ENCODE peak calls at places on chromosomes 16 and 17, in seven cellular contexts. F is PC-9, U is sigmoid colon, K is left ventricle myocardium inferior, J is dorsolateral prefrontal cortex, B is aorta, A is kidney. G is an unnamed sample.

GRCh38 chr16:50037791-50038190 is 12.8 kb downstream of the CNEP1R1 start:
- DNase-seq in U (no peak), J (no peak), K (no peak), F (no peak), A (no peak), B (no peak), G (no peak)

GRCh38 chr17:79622776-79623175 is 11.9 kb upstream of the RBFOX3 start:
- DNase-seq in B (peak; percentile 33), J (peak; percentile 8), K (no peak), F (no peak), U (peak; percentile 37), A (peak; percentile 27), G (no peak)

GRCh38 chr17:80029235-80029974 is 6.3 kb downstream of the TBC1D16 start:
- DNase-seq in U (peak; percentile 96), F (no peak), J (peak; percentile 52), B (peak; percentile 91), A (peak; percentile 93), K (peak; percentile 87), G (no peak)

GRCh38 chr17:21214777-21215541 is 998 bp upstream of the TMEM11 start:
- DNase-seq in K (no peak), U (peak; percentile 70), F (no peak), B (no peak), A (no peak), J (no peak), G (peak; percentile 53)

GRCh38 chr17:48322060-48322459 is 108.0 kb downstream of the SKAP1 start:
- DNase-seq in F (no peak), A (no peak), K (no peak), B (no peak), J (no peak), U (no peak), G (no peak)

GRCh38 chr17:14332331-14332730 is 31.4 kb downstream of the HS3ST3B1 start:
- DNase-seq in A (no peak), B (no peak), K (no peak), U (no peak), F (no peak), J (no peak), G (no peak)

GRCh38 chr17:44977065-44977464 is 9.0 kb upstream of the C1QL1 start:
- DNase-seq in U (no peak), F (no peak), A (no peak), J (no peak), B (no peak), K (no peak), G (no peak)

GRCh38 chr17:3557768-3558583 is at the start of gene TRPV3:
- DNase-seq in K (no peak), U (no peak), B (peak; percentile 65), J (no peak), A (peak; percentile 93), F (peak; percentile 64), G (no peak)

GRCh38 chr16:75931043-75931442 is 204.8 kb upstream of the CPHXL start:
- DNase-seq in J (no peak), U (no peak), K (no peak), B (no peak), A (no peak), F (no peak), G (no peak)

GRCh38 chr16:54437921-54438320 is 151.3 kb upstream of the IRX3 start:
- DNase-seq in F (no peak), B (no peak), A (no peak), U (no peak), K (no peak), J (no peak), G (no peak)

GRCh38 chr17:73118876-73119485 is 26.5 kb upstream of the SLC39A11 start:
- DNase-seq in J (no peak), A (no peak), U (no peak), F (no peak), K (no peak), B (no peak), G (no peak)

GRCh38 chr17:29592850-29593545 is at the start of gene ANKRD13B:
- DNase-seq in K (peak; percentile 58), J (peak; percentile 75), F (peak; percentile 8), U (peak; percentile 80), B (peak; percentile 72), A (no peak), G (peak; percentile 77)

GRCh38 chr17:76958974-76959373 is 90.8 kb downstream of the MGAT5B start:
- DNase-seq in B (no peak), U (no peak), K (no peak), A (peak; percentile 41), F (no peak), J (no peak), G (no peak)
- H3K27ac ChIP-seq in B (no peak overlapping the region), U (no peak overlapping the region), K (no peak overlapping the region), A (no peak overlapping the region), F (no peak overlapping the region), J (no peak overlapping the region), G (no peak overlapping the region)

GRCh38 chr17:8489841-8490240 is 54.2 kb downstream of the NDEL1 start:
- DNase-seq in F (no peak), A (no peak), K (no peak), B (no peak), J (no peak), U (no peak), G (no peak)

GRCh38 chr17:8487130-8487645 is 51.5 kb downstream of the NDEL1 start:
- DNase-seq in J (no peak), K (no peak), A (no peak), U (no peak), B (peak; percentile 31), F (no peak), G (no peak)

GRCh38 chr17:8488491-8488890 is 52.8 kb downstream of the NDEL1 start:
- DNase-seq in A (no peak), B (peak; percentile 21), K (no peak), U (no peak), F (no peak), J (no peak), G (no peak)

GRCh38 chr17:8490256-8491023 is 54.8 kb downstream of the NDEL1 start:
- DNase-seq in B (peak; percentile 39), A (no peak), J (no peak), F (no peak), U (no peak), K (no peak), G (no peak)

DNA sequence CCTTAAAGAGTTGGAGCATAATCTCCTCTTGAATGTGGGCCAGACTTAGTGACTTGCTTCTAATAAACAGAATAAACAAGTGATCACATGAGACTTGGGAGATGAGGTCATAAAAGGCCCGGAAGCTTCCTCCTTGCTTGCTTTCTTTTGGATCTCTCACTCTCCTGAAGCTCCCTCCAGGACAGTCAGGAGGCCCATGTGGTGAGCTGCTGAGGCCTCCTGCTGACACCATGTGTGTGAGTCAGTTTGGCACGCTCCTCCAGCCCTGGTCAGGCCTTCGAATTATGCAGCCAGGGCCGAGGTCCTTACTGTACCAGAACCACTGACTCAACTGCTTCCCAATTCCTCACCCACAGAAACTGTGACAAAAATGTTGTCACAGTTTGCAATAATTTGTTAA is 53.2 kb downstream of the NDEL1 start:
- DNase-seq in A (no peak), K (peak; percentile 48), U (peak; percentile 85), J (no peak), B (peak; percentile 89), F (no peak), G (no peak)
- H3K27ac ChIP-seq in A (no peak overlapping the region), K (peak overlapping the region; percentile 32), U (no peak overlapping the region), J (no peak overlapping the region), B (no peak overlapping the region), F (no peak overlapping the region), G (no peak overlapping the region)

GRCh38 chr16:88299751-88300462 is 82.9 kb upstream of the ZNF469 start:
- DNase-seq in F (no peak), U (no peak), K (no peak), B (no peak), A (peak; percentile 51), J (no peak), G (no peak)

GRCh38 chr16:88298166-88298881 is 84.4 kb upstream of the ZNF469 start:
- DNase-seq in F (no peak), U (no peak), K (peak; percentile 36), B (peak; percentile 87), A (peak; percentile 61), J (no peak), G (no peak)

GRCh38 chr16:88300463-88300835 is 82.3 kb upstream of the ZNF469 start:
- DNase-seq in B (no peak), U (no peak), K (no peak), J (no peak), A (peak; percentile 29), F (no peak), G (no peak)

GRCh38 chr16:88297178-88297720 is 85.5 kb upstream of the ZNF469 start:
- DNase-seq in B (no peak), U (no peak), A (peak; percentile 53), J (no peak), F (no peak), K (no peak), G (no peak)

DNA sequence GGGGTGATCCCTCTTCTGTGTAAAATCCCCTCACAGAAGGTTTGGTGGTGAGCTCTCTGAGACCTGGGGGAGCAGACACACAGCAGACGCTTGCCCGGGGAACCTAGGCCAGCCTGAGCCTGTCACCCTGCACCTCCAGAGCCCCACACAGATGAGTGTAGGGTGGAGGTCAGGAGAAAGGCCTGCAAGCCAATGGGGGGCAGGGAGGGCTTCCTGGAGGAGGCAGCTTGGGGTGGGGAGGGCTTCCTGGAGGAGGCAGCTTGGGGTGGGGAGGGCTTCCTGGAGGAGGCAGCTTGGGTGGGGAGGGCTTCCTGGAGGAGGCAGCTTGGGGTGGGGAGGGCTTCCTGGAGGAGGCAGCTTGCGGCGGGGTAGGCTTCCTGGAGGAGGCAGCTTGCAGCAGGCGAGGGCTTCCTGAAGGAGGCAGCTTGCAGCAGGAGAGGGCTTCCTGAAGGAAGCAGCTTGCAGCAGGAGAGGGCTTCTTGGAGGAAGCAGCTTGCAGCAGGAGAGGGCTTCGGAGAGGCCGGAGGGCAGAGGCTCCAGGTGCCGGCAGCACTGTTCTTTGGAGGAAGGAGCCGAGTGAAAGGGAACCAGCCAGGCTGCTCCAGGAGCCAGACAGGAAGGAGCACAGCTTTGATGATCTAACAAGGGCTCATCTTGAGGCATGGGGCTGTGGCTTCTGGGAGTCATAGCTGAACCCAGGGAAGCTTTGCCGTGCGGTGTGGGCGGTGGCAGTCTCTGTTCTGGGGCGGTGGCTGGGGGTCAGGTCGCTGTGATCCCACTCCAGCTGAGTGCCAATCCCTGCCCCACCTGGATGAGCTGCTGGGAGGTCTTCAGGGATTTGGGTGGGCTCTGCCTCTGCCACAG is 83.6 kb upstream of the ZNF469 start:
- DNase-seq in U (no peak), K (no peak), J (no peak), A (peak; percentile 45), B (no peak), F (no peak), G (no peak)
- H3K27ac ChIP-seq in U (no peak overlapping the region), K (no peak overlapping the region), J (no peak overlapping the region), A (no peak overlapping the region), B (peak overlapping the region; percentile 7), F (no peak overlapping the region), G (no peak overlapping the region)

GRCh38 chr17:41593306-41594095 is 6.8 kb upstream of the KRT14 start:
- DNase-seq in A (no peak), F (peak; percentile 39), K (no peak), J (no peak), U (peak; percentile 43), B (no peak), G (no peak)

GRCh38 chr17:41599680-41600079 is 12.9 kb downstream of the KRT16 start:
- DNase-seq in K (no peak), B (no peak), F (no peak), A (no peak), J (no peak), U (no peak), G (no peak)

GRCh38 chr17:41594363-41594915 is 7.7 kb upstream of the KRT14 start:
- DNase-seq in F (no peak), K (no peak), A (no peak), U (no peak), J (no peak), B (no peak), G (no peak)

GRCh38 chr17:41592601-41593305 is 6.1 kb upstream of the KRT14 start:
- DNase-seq in A (peak; percentile 22), U (peak; percentile 42), J (no peak), B (no peak), F (no peak), K (no peak), G (no peak)

GRCh38 chr17:41595585-41595984 is 8.9 kb upstream of the KRT14 start:
- DNase-seq in A (no peak), B (no peak), K (no peak), F (no peak), J (no peak), U (peak; percentile 39), G (no peak)
- H3K27ac ChIP-seq in A (no peak overlapping the region), B (no peak overlapping the region), K (no peak overlapping the region), F (no peak overlapping the region), J (no peak overlapping the region), U (no peak overlapping the region), G (no peak overlapping the region)

G was measured in substantia nigra.